ENCODE peak calls at places on chromosomes 13 and 19, in four cellular contexts. B, W, M and H are unnamed samples.

GRCh38 chr19:1015782-1016646 is 4.9 kb downstream of the TMEM259 start:
- DNase-seq in B (no peak), W (no peak), M (no peak), H (no peak)

GRCh38 chr13:32415019-32415418 is 12.9 kb downstream of the N4BP2L1 start:
- DNase-seq in B (no peak), W (peak), M (no peak), H (no peak)

GRCh38 chr13:106083620-106084350 is 451.7 kb downstream of the EFNB2 start:
- DNase-seq in B (no peak), W (no peak), M (peak), H (no peak)

GRCh38 chr19:30883071-30883470 is 466.2 kb downstream of the TSHZ3 start:
- DNase-seq in B (no peak), W (no peak), M (no peak), H (no peak)

GRCh38 chr13:78326608-78327007 is 276.7 kb downstream of the POU4F1 start:
- DNase-seq in B (no peak), W (no peak), M (no peak), H (no peak)

GRCh38 chr19:10565028-10565566 is 713 bp downstream of the KRI1 start:
- DNase-seq in B (no peak), W (peak), M (peak), H (no peak)

GRCh38 chr13:40657307-40657706 is 9.1 kb downstream of the FOXO1 start:
- DNase-seq in B (no peak), W (no peak), M (no peak), H (no peak)

GRCh38 chr13:109844396-109844795 is 58.0 kb upstream of the IRS2 start:
- DNase-seq in B (no peak), W (no peak), M (peak), H (no peak)

GRCh38 chr19:54561840-54562239 is 11.8 kb upstream of the LILRA2 start:
- DNase-seq in B (no peak), W (no peak), M (no peak), H (no peak)

GRCh38 chr19:40219721-40220276 is 1.6 kb upstream of the TTC9B start:
- DNase-seq in B (no peak), W (no peak), M (peak), H (no peak)

GRCh38 chr13:45178349-45179142 is 22.3 kb downstream of the KCTD4 start:
- DNase-seq in B (no peak), W (no peak), M (peak), H (no peak)

GRCh38 chr19:12720851-12721655 is 2.7 kb downstream of the TNPO2 start:
- DNase-seq in B (no peak), W (peak), M (peak), H (no peak)

GRCh38 chr19:35040826-35041547 is 534 bp upstream of the HPN start:
- DNase-seq in B (peak), W (peak), M (no peak), H (no peak)

GRCh38 chr13:29925457-29925856 is 75.0 kb upstream of the UBL3 start:
- DNase-seq in B (peak), W (no peak), M (peak), H (no peak)

GRCh38 chr19:5130371-5131030 is 161.6 kb downstream of the KDM4B start:
- DNase-seq in B (no peak), W (peak), M (no peak), H (no peak)

GRCh38 chr19:31054430-31054829 is 294.8 kb downstream of the TSHZ3 start:
- DNase-seq in B (no peak), W (peak), M (peak), H (peak)

GRCh38 chr13:107216046-107216715 is 648.2 kb upstream of the ARGLU1 start:
- DNase-seq in B (no peak), W (no peak), M (no peak), H (no peak)

GRCh38 chr19:46714523-46715106 is 2.3 kb downstream of the PRKD2 start:
- DNase-seq in B (peak), W (peak), M (no peak), H (peak)

GRCh38 chr13:51225034-51225433 is 2.8 kb downstream of the FAM124A start:
- DNase-seq in B (no peak), W (no peak), M (no peak), H (no peak)

GRCh38 chr19:11921852-11922495 is 2.9 kb upstream of the ZNF700 start:
- DNase-seq in B (no peak), W (no peak), M (no peak), H (no peak)

GRCh38 chr19:3523361-3524074 is 15.5 kb upstream of the TEKTIP1 start:
- DNase-seq in B (no peak), W (no peak), M (no peak), H (no peak)

GRCh38 chr13:77330009-77330471 is 3.1 kb upstream of the MYCBP2 start:
- DNase-seq in B (no peak), W (no peak), M (no peak), H (no peak)

GRCh38 chr13:53775807-53776206 is 747.2 kb downstream of the OLFM4 start:
- DNase-seq in B (no peak), W (no peak), M (no peak), H (no peak)

GRCh38 chr19:1112254-1113208 is 8.7 kb downstream of the GPX4 start:
- DNase-seq in B (peak), W (no peak), M (no peak), H (no peak)

GRCh38 chr19:6489278-6490061 is 7.9 kb upstream of the DENND1C start:
- DNase-seq in B (no peak), W (no peak), M (no peak), H (no peak)

GRCh38 chr19:32675720-32676185 is at the start of gene RGS9BP:
- DNase-seq in B (peak), W (peak), M (peak), H (peak)

GRCh38 chr13:24127116-24127631 is 33.3 kb upstream of the SPATA13 start:
- DNase-seq in B (no peak), W (no peak), M (peak), H (no peak)

GRCh38 chr19:29690842-29691241 is 24.2 kb downstream of the C19orf12 start:
- DNase-seq in B (no peak), W (peak), M (peak), H (peak)

GRCh38 chr19:49081273-49081672 is 4.0 kb upstream of the SNRNP70 start:
- DNase-seq in B (no peak), W (no peak), M (no peak), H (no peak)

GRCh38 chr13:41554626-41555386 is 97.5 kb downstream of the RGCC start:
- DNase-seq in B (no peak), W (no peak), M (no peak), H (no peak)

GRCh38 chr13:39506559-39507390 is 96.2 kb downstream of the LHFPL6 start:
- DNase-seq in B (no peak), W (no peak), M (peak), H (no peak)

GRCh38 chr13:64457976-64458375 is 2772.2 kb downstream of the PCDH9 start:
- DNase-seq in B (no peak), W (no peak), M (peak), H (no peak)

GRCh38 chr19:4058696-4059492 is 7.8 kb downstream of the ZBTB7A start:
- DNase-seq in B (no peak), W (no peak), M (no peak), H (no peak)

GRCh38 chr13:31050486-31051400 is 111.0 kb downstream of the HSPH1 start:
- DNase-seq in B (no peak), W (no peak), M (peak), H (no peak)

GRCh38 chr19:29837448-29837961 is 25.7 kb downstream of the CCNE1 start:
- DNase-seq in B (no peak), W (peak), M (no peak), H (no peak)

GRCh38 chr19:33247441-33247819 is 21.8 kb upstream of the SLC7A10 start:
- DNase-seq in B (no peak), W (no peak), M (no peak), H (no peak)